ENCODE peak calls at places on chromosomes 6 and 20, in ten cellular contexts. I is ovary; V is endodermal cell; N is CD8-positive, alpha-beta memory T cell; A is kidney; T is HepG2; Z is SJCRH30; E is pancreas; F is heart left ventricle; R is stomach. D is an unnamed sample.

GRCh38 chr20:22805219-22805618 is 220.8 kb upstream of the FOXA2 start:
- DNase-seq in T (peak; percentile 17), A (no peak), I (no peak), V (peak; percentile 77), Z (peak; percentile 87), R (no peak), N (no peak), F (peak; percentile 47), E (no peak), D (no peak)

GRCh38 chr20:53914091-53914860 is 156.1 kb downstream of the BCAS1 start:
- DNase-seq in Z (peak; percentile 75), E (no peak), I (no peak), N (no peak), V (peak; percentile 36), R (no peak), A (no peak), T (no peak), F (no peak), D (no peak)

GRCh38 chr6:107493158-107494057 is 3.5 kb downstream of the SOBP start:
- DNase-seq in A (no peak), Z (peak; percentile 73), V (no peak), I (no peak), R (peak; percentile 57), F (peak; percentile 38), T (peak; percentile 98), E (no peak), N (no peak), D (no peak)

GRCh38 chr6:3390698-3391097 is 66.2 kb downstream of the SLC22A23 start:
- DNase-seq in I (no peak), A (no peak), T (no peak), V (no peak), Z (no peak), E (no peak), N (no peak), R (peak; percentile 81), F (peak; percentile 70), D (no peak)

GRCh38 chr20:60206259-60206658 is 248.0 kb downstream of the CDH26 start:
- DNase-seq in A (no peak), V (peak; percentile 82), E (no peak), I (no peak), Z (peak; percentile 47), N (no peak), F (no peak), R (no peak), T (peak; percentile 31), D (no peak)

GRCh38 chr6:101069191-101069795 is 188.2 kb upstream of the ASCC3 start:
- DNase-seq in A (no peak), N (no peak), T (no peak), E (no peak), F (no peak), I (no peak), V (no peak), Z (no peak), R (no peak), D (no peak)

GRCh38 chr6:28776269-28777146 is 147.3 kb downstream of the TRIM27 start:
- DNase-seq in R (no peak), Z (no peak), A (no peak), N (no peak), V (peak; percentile 78), I (no peak), T (no peak), E (no peak), F (no peak), D (no peak)

GRCh38 chr6:118867181-118867580 is 26.8 kb upstream of the ASF1A start:
- DNase-seq in E (no peak), F (no peak), N (no peak), Z (no peak), V (no peak), T (no peak), A (no peak), I (no peak), R (no peak), D (no peak)

GRCh38 chr20:63325554-63326313 is 32.7 kb downstream of the COL20A1 start:
- DNase-seq in Z (no peak), V (no peak), N (no peak), T (no peak), R (no peak), A (peak; percentile 55), E (no peak), F (peak; percentile 17), I (no peak), D (no peak)

GRCh38 chr20:19802492-19803158 is 44.6 kb downstream of the RIN2 start:
- DNase-seq in N (no peak), I (no peak), T (peak; percentile 75), A (no peak), Z (no peak), V (peak; percentile 71), F (no peak), E (peak; percentile 58), R (no peak), D (no peak)

GRCh38 chr20:50220894-50221266 is 30.2 kb downstream of the CEBPB start:
- DNase-seq in A (no peak), N (no peak), R (no peak), E (no peak), I (no peak), V (no peak), F (no peak), Z (no peak), T (no peak), D (no peak)

GRCh38 chr6:147046131-147046530 is 158.1 kb upstream of the STXBP5 start:
- DNase-seq in Z (no peak), A (no peak), V (no peak), F (no peak), I (no peak), N (no peak), R (no peak), E (no peak), T (no peak), D (no peak)

GRCh38 chr6:9398794-9399373 is 963.5 kb upstream of the SLC35B3 start:
- DNase-seq in T (no peak), I (no peak), R (no peak), A (peak; percentile 62), E (peak; percentile 16), V (peak; percentile 56), Z (no peak), F (peak; percentile 59), N (no peak), D (no peak)

DNA sequence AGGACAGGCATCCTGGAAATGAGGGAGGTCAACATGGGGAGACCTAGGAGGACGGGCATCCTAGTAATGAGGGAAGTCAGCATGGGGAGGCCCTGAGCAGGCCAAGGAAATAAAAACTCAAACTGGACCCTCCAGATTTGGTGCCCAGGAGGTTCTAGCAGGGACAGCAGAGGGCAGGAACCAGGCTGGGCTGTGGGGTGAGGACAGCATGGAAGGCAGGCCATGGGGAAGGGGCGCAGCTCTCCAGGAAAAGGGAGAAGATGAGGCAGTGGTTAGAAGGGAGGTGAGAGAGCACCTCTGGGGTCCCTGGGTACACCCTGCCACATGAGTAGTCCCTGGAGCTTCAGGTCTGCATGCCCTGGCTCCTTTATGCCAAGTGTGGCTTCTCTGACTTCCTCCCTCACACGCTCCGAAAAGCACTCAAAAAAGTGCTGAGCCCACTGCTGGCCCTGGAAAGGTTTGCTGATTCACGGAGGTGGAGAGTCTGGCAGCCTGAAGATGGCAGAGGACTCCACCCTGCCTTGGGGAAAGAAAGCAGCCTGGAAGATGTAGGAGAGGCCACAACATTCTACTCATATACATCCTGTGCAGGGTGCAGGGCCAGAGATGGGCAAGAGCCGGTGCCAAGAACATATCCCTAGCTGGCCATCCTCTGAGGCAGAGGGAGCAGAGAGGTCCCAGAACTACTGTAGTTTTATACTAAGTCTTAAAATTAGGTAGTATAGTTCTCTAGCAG is 154.9 kb downstream of the MRPL14 start:
- DNase-seq in N (no peak), F (no peak), T (no peak), V (peak; percentile 43), A (no peak), I (no peak), R (peak; percentile 23), E (peak; percentile 47), Z (no peak), D (no peak)
- H3K27ac ChIP-seq in N (peak overlapping the region; percentile 78), F (peak overlapping the region; percentile 84), T (no peak overlapping the region), V (no peak overlapping the region), A (peak overlapping the region; percentile 54), I (no peak overlapping the region), R (no peak overlapping the region), E (peak overlapping the region; percentile 80), Z (no peak overlapping the region), D (no peak overlapping the region)

GRCh38 chr6:31576897-31577341 is 1.6 kb downstream of the TNF start:
- DNase-seq in I (no peak), T (no peak), A (no peak), N (no peak), F (no peak), Z (no peak), E (no peak), R (peak; percentile 40), V (peak; percentile 39), D (no peak)
- H3K4me1 ChIP-seq in I (peaks cover 5% of the 10 kb centered on the region), T (peaks cover 16% of the 10 kb centered on the region), A (peaks cover 5% of the 10 kb centered on the region), N (peaks cover 77% of the 10 kb centered on the region), F (no peaks in the 10 kb centered on the region), Z (no peaks in the 10 kb centered on the region), E (peaks cover 14% of the 10 kb centered on the region), R (peaks cover 9% of the 10 kb centered on the region), V (peaks cover 6% of the 10 kb centered on the region), D (peaks cover 57% of the 10 kb centered on the region)

DNA sequence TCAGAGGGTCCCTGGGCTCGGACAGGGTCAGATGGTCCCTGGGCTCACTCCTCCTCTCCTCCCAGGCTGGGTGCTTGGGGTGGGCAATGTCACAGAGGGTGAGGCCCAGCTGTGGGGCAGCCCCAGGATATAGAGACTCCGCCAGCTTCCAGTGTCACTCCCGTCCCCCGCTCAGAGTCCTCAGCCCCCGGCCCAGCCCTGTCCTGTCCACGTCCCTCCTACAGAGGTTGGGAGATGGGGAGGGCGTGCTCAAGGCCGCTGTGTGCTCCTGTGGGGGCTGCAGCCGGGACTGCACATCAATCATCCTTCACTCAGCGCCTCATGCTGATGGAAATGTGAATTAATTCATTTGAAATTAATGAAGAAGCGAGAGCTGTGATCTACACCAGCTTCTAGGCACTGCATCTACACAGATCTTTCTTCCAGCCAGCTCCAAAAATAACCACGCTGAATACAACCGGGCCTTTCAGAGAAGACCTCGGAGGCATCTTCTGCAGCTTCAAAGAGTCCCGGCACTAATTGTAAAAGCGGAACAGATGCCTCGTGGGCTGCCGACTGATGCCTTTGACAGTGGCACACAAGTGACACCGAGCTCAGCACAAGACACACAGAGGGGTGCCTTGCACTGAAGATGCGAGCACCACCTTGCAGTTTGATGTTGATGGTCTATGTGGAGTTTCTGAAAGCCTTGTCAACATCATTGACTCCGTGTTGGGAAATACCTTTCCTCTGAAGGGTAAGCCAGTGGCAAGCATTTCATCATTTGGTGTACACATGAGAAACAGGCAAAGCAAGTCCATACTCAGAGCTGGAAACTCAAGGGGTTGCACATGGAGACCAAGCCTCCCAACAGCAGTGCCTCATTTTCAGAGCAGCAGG is 39.3 kb downstream of the DACT2 start:
- DNase-seq in A (no peak), T (no peak), Z (no peak), V (no peak), F (no peak), I (no peak), N (no peak), R (no peak), E (no peak), D (no peak)
- H3K9me3 ChIP-seq in A (no peaks in the 10 kb centered on the region), T (no peaks in the 10 kb centered on the region), Z (no peaks in the 10 kb centered on the region), V (no peaks in the 10 kb centered on the region), F (no peaks in the 10 kb centered on the region), I (no peaks in the 10 kb centered on the region), N (no peaks in the 10 kb centered on the region), R (no peaks in the 10 kb centered on the region), E (no peaks in the 10 kb centered on the region), D (no peaks in the 10 kb centered on the region)

GRCh38 chr6:159109391-159109790 is 59.8 kb upstream of the FNDC1 start:
- DNase-seq in N (no peak), T (no peak), A (no peak), F (no peak), Z (no peak), E (no peak), V (peak; percentile 35), R (peak; percentile 28), I (no peak), D (no peak)
- H3K27ac ChIP-seq in N (no peak overlapping the region), T (no peak overlapping the region), A (no peak overlapping the region), F (no peak overlapping the region), Z (no peak overlapping the region), E (no peak overlapping the region), V (no peak overlapping the region), R (no peak overlapping the region), I (no peak overlapping the region), D (peak overlapping the region; percentile 15)

D was measured in naive thymus-derived CD4-positive, alpha-beta T cell.